ENCODE peak calls at places on chromosomes 6 and 20, in eight cellular contexts. One of them, this sample, is unnamed.
A peak's percentile ranks its signal among the peaks of the same experiment; 100 is the strongest.

GRCh38 chr20:21713901-21714296 is 8.4 kb downstream of the PAX1 start:
- DNase-seq in HCT116: no peak
- DNase-seq in PC-3: no peak
- DNase-seq in GM23248: no peak
- DNase-seq in hepatocyte: no peak
- DNase-seq in GM23338: peak; percentile 69
- DNase-seq in OCI-LY7: no peak
- DNase-seq in neural progenitor cell: no peak
- DNase-seq in this sample: no peak

GRCh38 chr6:90217621-90218496 is 78.8 kb downstream of the BACH2 start:
- DNase-seq in HCT116: no peak
- DNase-seq in PC-3: no peak
- DNase-seq in GM23248: no peak
- DNase-seq in hepatocyte: no peak
- DNase-seq in GM23338: no peak
- DNase-seq in OCI-LY7: no peak
- DNase-seq in neural progenitor cell: no peak
- DNase-seq in this sample: no peak

GRCh38 chr6:157984686-157985225 is 3.1 kb downstream of the SYNJ2 start:
- DNase-seq in HCT116: no peak
- DNase-seq in PC-3: no peak
- DNase-seq in GM23248: no peak
- DNase-seq in hepatocyte: no peak
- DNase-seq in GM23338: no peak
- DNase-seq in OCI-LY7: no peak
- DNase-seq in neural progenitor cell: no peak
- DNase-seq in this sample: no peak

GRCh38 chr6:38984723-38985122 is 63.9 kb upstream of the GLP1R start:
- DNase-seq in HCT116: no peak
- DNase-seq in PC-3: no peak
- DNase-seq in GM23248: no peak
- DNase-seq in hepatocyte: no peak
- DNase-seq in GM23338: peak; percentile 46
- DNase-seq in OCI-LY7: no peak
- DNase-seq in neural progenitor cell: peak; percentile 12
- DNase-seq in this sample: no peak

GRCh38 chr6:37819177-37819801 is at the start of gene ZFAND3:
- DNase-seq in HCT116: peak; percentile 94
- DNase-seq in PC-3: peak; percentile 95
- DNase-seq in GM23248: peak; percentile 99
- DNase-seq in hepatocyte: peak; percentile 97
- DNase-seq in GM23338: peak; percentile 98
- DNase-seq in OCI-LY7: peak; percentile 99
- DNase-seq in neural progenitor cell: peak; percentile 99
- DNase-seq in this sample: peak; percentile 95

GRCh38 chr6:56524891-56525703 is 117.6 kb downstream of the DST start:
- DNase-seq in HCT116: no peak
- DNase-seq in PC-3: peak; percentile 84
- DNase-seq in GM23248: peak; percentile 93
- DNase-seq in hepatocyte: peak; percentile 52
- DNase-seq in GM23338: no peak
- DNase-seq in OCI-LY7: no peak
- DNase-seq in neural progenitor cell: no peak
- DNase-seq in this sample: no peak

GRCh38 chr6:35967059-35967769 is 46.3 kb upstream of the SRPK1 start:
- DNase-seq in HCT116: no peak
- DNase-seq in PC-3: no peak
- DNase-seq in GM23248: no peak
- DNase-seq in hepatocyte: peak; percentile 23
- DNase-seq in GM23338: no peak
- DNase-seq in OCI-LY7: no peak
- DNase-seq in neural progenitor cell: peak; percentile 11
- DNase-seq in this sample: no peak

GRCh38 chr6:56953597-56954388 is 1.1 kb upstream of the BEND6 start:
- DNase-seq in HCT116: no peak
- DNase-seq in PC-3: no peak
- DNase-seq in GM23248: peak; percentile 56
- DNase-seq in hepatocyte: peak; percentile 7
- DNase-seq in GM23338: peak; percentile 66
- DNase-seq in OCI-LY7: no peak
- DNase-seq in neural progenitor cell: peak; percentile 33
- DNase-seq in this sample: peak; percentile 39

GRCh38 chr20:49685809-49686208 is 27.9 kb downstream of the B4GALT5 start:
- DNase-seq in HCT116: no peak
- DNase-seq in PC-3: peak; percentile 49
- DNase-seq in GM23248: peak; percentile 83
- DNase-seq in hepatocyte: no peak
- DNase-seq in GM23338: no peak
- DNase-seq in OCI-LY7: no peak
- DNase-seq in neural progenitor cell: no peak
- DNase-seq in this sample: no peak

GRCh38 chr6:166929534-166930189 is 26.7 kb downstream of the RNASET2 start:
- DNase-seq in HCT116: no peak
- DNase-seq in PC-3: peak; percentile 14
- DNase-seq in GM23248: no peak
- DNase-seq in hepatocyte: no peak
- DNase-seq in GM23338: no peak
- DNase-seq in OCI-LY7: peak; percentile 27
- DNase-seq in neural progenitor cell: no peak
- DNase-seq in this sample: no peak

GRCh38 chr6:44627091-44627878 is 239.8 kb downstream of the CDC5L start:
- DNase-seq in HCT116: no peak
- DNase-seq in PC-3: no peak
- DNase-seq in GM23248: no peak
- DNase-seq in hepatocyte: no peak
- DNase-seq in GM23338: peak; percentile 66
- DNase-seq in OCI-LY7: no peak
- DNase-seq in neural progenitor cell: peak; percentile 39
- DNase-seq in this sample: no peak

DNA sequence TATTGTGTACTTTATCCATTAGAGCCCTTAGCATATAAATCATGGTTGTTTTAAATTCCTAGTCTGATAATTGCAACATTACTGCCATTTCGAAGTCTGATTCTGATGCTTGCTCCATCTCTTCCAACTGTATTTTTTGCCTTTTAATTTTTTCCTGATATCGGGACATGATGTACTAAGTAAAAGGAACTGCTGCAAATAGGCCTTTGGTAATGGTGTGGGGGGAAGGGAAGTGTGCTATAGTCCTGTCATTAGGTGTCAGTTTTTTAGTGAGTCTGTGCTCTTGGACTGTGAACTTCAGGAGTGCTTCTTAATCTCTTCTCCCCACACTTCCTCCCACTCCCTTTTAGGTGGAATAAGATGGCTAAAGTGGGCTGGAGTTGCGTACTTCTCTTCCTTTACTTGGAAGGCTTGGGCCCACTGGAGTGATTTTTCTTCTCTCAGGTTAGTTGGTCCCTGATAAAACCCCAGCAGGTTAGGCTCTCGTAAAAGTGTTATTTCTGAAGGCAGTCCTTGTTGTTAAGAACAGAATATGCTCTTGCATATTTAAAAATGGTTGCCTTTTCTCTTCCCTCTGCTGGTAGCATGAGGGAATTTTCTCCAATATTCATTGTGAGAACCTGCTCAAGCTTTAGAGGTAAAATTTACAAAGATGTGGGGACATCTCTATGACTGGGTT is 18.1 kb downstream of the STXBP5 start:
- DNase-seq in HCT116: no peak
- DNase-seq in PC-3: peak; percentile 55
- DNase-seq in GM23248: peak; percentile 58
- DNase-seq in hepatocyte: peak; percentile 8
- DNase-seq in GM23338: peak; percentile 49
- DNase-seq in OCI-LY7: no peak
- DNase-seq in neural progenitor cell: no peak
- DNase-seq in this sample: no peak
- TF ChIP-seq EZH2phosphoT487 in HCT116: no peak
- TF ChIP-seq EZH2phosphoT487 in PC-3: no peak
- TF ChIP-seq EZH2phosphoT487 in GM23248: no peak
- TF ChIP-seq EZH2phosphoT487 in hepatocyte: no peak
- TF ChIP-seq EZH2phosphoT487 in GM23338: no peak
- TF ChIP-seq EZH2phosphoT487 in OCI-LY7: no peak
- TF ChIP-seq EZH2phosphoT487 in neural progenitor cell: no peak
- TF ChIP-seq EZH2phosphoT487 in this sample: no peak

DNA sequence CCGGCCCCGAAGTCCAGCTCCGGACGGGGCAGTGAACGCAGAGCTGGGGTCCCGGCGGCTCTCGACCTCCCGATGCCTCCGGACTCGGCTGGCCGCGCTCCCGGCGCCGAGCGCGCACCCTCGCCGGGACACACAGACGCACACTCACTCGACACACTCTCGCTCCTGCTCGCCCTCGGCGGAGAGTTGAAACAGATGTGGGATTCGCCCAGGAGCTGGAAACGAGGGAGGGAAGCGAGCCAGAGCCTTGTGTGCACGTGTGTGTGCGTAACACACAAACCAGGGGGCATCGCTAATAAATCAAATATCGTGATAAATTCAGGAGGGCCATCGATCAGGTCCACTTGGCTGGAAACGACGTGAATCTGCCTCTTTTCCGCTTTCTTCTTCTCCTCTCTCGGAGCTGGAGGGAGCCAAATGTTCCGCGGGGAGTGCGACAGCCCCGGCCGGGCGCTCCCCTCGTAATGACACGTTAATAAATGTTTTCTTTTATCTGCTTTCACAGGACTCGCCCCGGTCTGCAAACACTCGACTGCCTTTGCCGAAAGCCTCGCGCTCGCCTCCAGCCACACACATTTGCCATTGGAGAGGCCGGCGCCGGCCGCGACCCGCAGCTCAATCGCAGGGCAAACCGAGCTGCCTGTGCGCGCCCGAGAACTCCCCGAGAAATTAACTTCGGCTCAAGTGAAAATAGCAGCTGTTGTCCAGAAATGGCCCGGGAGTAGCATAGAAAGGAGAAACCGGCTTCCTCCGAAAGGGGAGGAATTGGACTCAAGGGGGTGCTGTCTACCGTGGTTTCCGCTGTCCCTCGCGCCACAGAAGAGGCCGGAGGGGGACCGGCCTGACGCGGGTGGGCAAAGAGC is 850 bp upstream of the SULF2 start:
- DNase-seq in HCT116: peak; percentile 64
- DNase-seq in PC-3: peak; percentile 90
- DNase-seq in GM23248: peak; percentile 84
- DNase-seq in hepatocyte: peak; percentile 87
- DNase-seq in GM23338: peak; percentile 77
- DNase-seq in OCI-LY7: no peak
- DNase-seq in neural progenitor cell: peak; percentile 88
- DNase-seq in this sample: peak; percentile 88
- H3K27ac ChIP-seq in HCT116: no peak overlapping the region
- H3K27ac ChIP-seq in PC-3: peak overlapping the region; percentile 87
- H3K27ac ChIP-seq in GM23248: no peak overlapping the region
- H3K27ac ChIP-seq in hepatocyte: peak overlapping the region; percentile 90
- H3K27ac ChIP-seq in GM23338: no peak overlapping the region
- H3K27ac ChIP-seq in OCI-LY7: no peak overlapping the region
- H3K27ac ChIP-seq in neural progenitor cell: no peak overlapping the region
- H3K27ac ChIP-seq in this sample: peak overlapping the region; percentile 81

GRCh38 chr6:159494633-159495023 is 198.4 kb downstream of the SOD2 start:
- DNase-seq in HCT116: no peak
- DNase-seq in PC-3: no peak
- DNase-seq in GM23248: no peak
- DNase-seq in hepatocyte: no peak
- DNase-seq in GM23338: no peak
- DNase-seq in OCI-LY7: no peak
- DNase-seq in neural progenitor cell: no peak
- DNase-seq in this sample: no peak

GRCh38 chr6:159501558-159501957 is 191.5 kb downstream of the SOD2 start:
- DNase-seq in HCT116: no peak
- DNase-seq in PC-3: no peak
- DNase-seq in GM23248: no peak
- DNase-seq in hepatocyte: no peak
- DNase-seq in GM23338: no peak
- DNase-seq in OCI-LY7: no peak
- DNase-seq in neural progenitor cell: no peak
- DNase-seq in this sample: no peak

GRCh38 chr6:159493888-159494632 is 199.0 kb downstream of the SOD2 start:
- DNase-seq in HCT116: no peak
- DNase-seq in PC-3: no peak
- DNase-seq in GM23248: peak; percentile 18
- DNase-seq in hepatocyte: no peak
- DNase-seq in GM23338: no peak
- DNase-seq in OCI-LY7: no peak
- DNase-seq in neural progenitor cell: no peak
- DNase-seq in this sample: no peak

GRCh38 chr6:159499034-159499433 is 194.0 kb downstream of the SOD2 start:
- DNase-seq in HCT116: no peak
- DNase-seq in PC-3: no peak
- DNase-seq in GM23248: no peak
- DNase-seq in hepatocyte: no peak
- DNase-seq in GM23338: no peak
- DNase-seq in OCI-LY7: no peak
- DNase-seq in neural progenitor cell: no peak
- DNase-seq in this sample: no peak
- TF ChIP-seq EZH2phosphoT487 in HCT116: no peak
- TF ChIP-seq EZH2phosphoT487 in PC-3: no peak
- TF ChIP-seq EZH2phosphoT487 in GM23248: no peak
- TF ChIP-seq EZH2phosphoT487 in hepatocyte: no peak
- TF ChIP-seq EZH2phosphoT487 in GM23338: no peak
- TF ChIP-seq EZH2phosphoT487 in OCI-LY7: no peak
- TF ChIP-seq EZH2phosphoT487 in neural progenitor cell: no peak
- TF ChIP-seq EZH2phosphoT487 in this sample: no peak

GRCh38 chr6:159555082-159555481 is 138.0 kb downstream of the SOD2 start:
- DNase-seq in HCT116: no peak
- DNase-seq in PC-3: no peak
- DNase-seq in GM23248: no peak
- DNase-seq in hepatocyte: no peak
- DNase-seq in GM23338: no peak
- DNase-seq in OCI-LY7: no peak
- DNase-seq in neural progenitor cell: no peak
- DNase-seq in this sample: no peak
- H3K27ac ChIP-seq in HCT116: no peak overlapping the region
- H3K27ac ChIP-seq in PC-3: no peak overlapping the region
- H3K27ac ChIP-seq in GM23248: no peak overlapping the region
- H3K27ac ChIP-seq in hepatocyte: no peak overlapping the region
- H3K27ac ChIP-seq in GM23338: no peak overlapping the region
- H3K27ac ChIP-seq in OCI-LY7: no peak overlapping the region
- H3K27ac ChIP-seq in neural progenitor cell: no peak overlapping the region
- H3K27ac ChIP-seq in this sample: no peak overlapping the region

GRCh38 chr6:134148566-134148965 is 96.1 kb upstream of the SLC2A12 start:
- DNase-seq in HCT116: no peak
- DNase-seq in PC-3: no peak
- DNase-seq in GM23248: no peak
- DNase-seq in hepatocyte: no peak
- DNase-seq in GM23338: no peak
- DNase-seq in OCI-LY7: no peak
- DNase-seq in neural progenitor cell: no peak
- DNase-seq in this sample: no peak

GRCh38 chr6:134147033-134147533 is 94.7 kb upstream of the SLC2A12 start:
- DNase-seq in HCT116: no peak
- DNase-seq in PC-3: no peak
- DNase-seq in GM23248: no peak
- DNase-seq in hepatocyte: no peak
- DNase-seq in GM23338: no peak
- DNase-seq in OCI-LY7: no peak
- DNase-seq in neural progenitor cell: no peak
- DNase-seq in this sample: no peak

GRCh38 chr6:134146268-134147032 is 94.0 kb upstream of the SLC2A12 start:
- DNase-seq in HCT116: no peak
- DNase-seq in PC-3: no peak
- DNase-seq in GM23248: no peak
- DNase-seq in hepatocyte: no peak
- DNase-seq in GM23338: no peak
- DNase-seq in OCI-LY7: no peak
- DNase-seq in neural progenitor cell: peak; percentile 67
- DNase-seq in this sample: no peak

GRCh38 chr6:134145786-134146185 is 93.4 kb upstream of the SLC2A12 start:
- DNase-seq in HCT116: no peak
- DNase-seq in PC-3: peak; percentile 62
- DNase-seq in GM23248: peak; percentile 37
- DNase-seq in hepatocyte: no peak
- DNase-seq in GM23338: peak; percentile 42
- DNase-seq in OCI-LY7: peak; percentile 25
- DNase-seq in neural progenitor cell: peak; percentile 21
- DNase-seq in this sample: no peak
- TF ChIP-seq EZH2phosphoT487 in HCT116: no peak
- TF ChIP-seq EZH2phosphoT487 in PC-3: no peak
- TF ChIP-seq EZH2phosphoT487 in GM23248: no peak
- TF ChIP-seq EZH2phosphoT487 in hepatocyte: no peak
- TF ChIP-seq EZH2phosphoT487 in GM23338: no peak
- TF ChIP-seq EZH2phosphoT487 in OCI-LY7: no peak
- TF ChIP-seq EZH2phosphoT487 in neural progenitor cell: no peak
- TF ChIP-seq EZH2phosphoT487 in this sample: no peak